ENCODE peak calls at places on chromosomes 3 and 15, in eight cellular contexts. S is RKO; B is activated effector memory CD4-positive, alpha-beta T cell treated with Interleukin-2 at 50 U/mL for 16 hours; Q is uterus; O is activated naive CD4-positive, alpha-beta T cell; U is heart right ventricle; T is neural progenitor cell; Z is dermis microvascular lymphatic vessel endothelial cell. M is an unnamed sample.

GRCh38 chr3:28915711-28916481 is 365.0 kb upstream of the RBMS3 start:
- DNase-seq in Z (peak), O (no peak), B (no peak), Q (no peak), U (no peak), T (peak), S (peak), M (peak)

GRCh38 chr3:190004656-190005055 is 116.0 kb downstream of the P3H2 start:
- DNase-seq in O (no peak), B (no peak), T (no peak), U (no peak), Q (no peak), S (no peak), Z (no peak), M (no peak)

GRCh38 chr15:34620814-34621213 is 37.4 kb upstream of the GOLGA8B start:
- DNase-seq in Z (peak), O (no peak), S (no peak), Q (no peak), T (no peak), B (no peak), U (no peak), M (no peak)

GRCh38 chr3:124773351-124774304 is 43.4 kb downstream of the UMPS start:
- DNase-seq in Z (no peak), U (no peak), T (no peak), B (no peak), S (no peak), Q (no peak), O (no peak), M (no peak)

GRCh38 chr3:194268659-194269487 is 82.3 kb downstream of the CPN2 start:
- DNase-seq in U (no peak), O (no peak), S (no peak), T (no peak), Z (no peak), B (no peak), Q (peak), M (no peak)

GRCh38 chr3:32334675-32335074 is 57.0 kb upstream of the CMTM7 start:
- DNase-seq in B (peak), S (no peak), O (no peak), Z (no peak), T (no peak), U (no peak), Q (no peak), M (no peak)

GRCh38 chr3:108301695-108302404 is 5.5 kb downstream of the HHLA2 start:
- DNase-seq in Q (no peak), S (no peak), T (no peak), U (no peak), B (no peak), O (no peak), Z (no peak), M (no peak)

GRCh38 chr15:45167631-45168205 is 20.0 kb downstream of the SHF start:
- DNase-seq in U (no peak), Q (no peak), O (no peak), B (no peak), Z (no peak), T (no peak), S (no peak), M (no peak)

GRCh38 chr3:64084640-64085039 is 61.3 kb upstream of the PSMD6 start:
- DNase-seq in U (no peak), O (no peak), Z (no peak), Q (no peak), S (peak), T (no peak), B (no peak), M (no peak)

GRCh38 chr3:17643691-17644090 is 98.7 kb downstream of the TBC1D5 start:
- DNase-seq in O (no peak), Q (no peak), Z (no peak), T (no peak), S (no peak), B (no peak), U (no peak), M (no peak)

GRCh38 chr3:56878046-56878445 is 76.3 kb upstream of the ARHGEF3 start:
- DNase-seq in S (no peak), B (no peak), Q (peak), T (no peak), Z (peak), O (no peak), U (no peak), M (no peak)

GRCh38 chr3:138944136-138944658 is 2.7 kb downstream of the FOXL2 start:
- DNase-seq in S (no peak), Z (no peak), B (no peak), T (peak), U (no peak), Q (no peak), O (no peak), M (no peak)

GRCh38 chr3:119331661-119332060 is 37.5 kb downstream of the ARHGAP31 start:
- DNase-seq in S (no peak), T (no peak), U (no peak), Z (no peak), O (no peak), B (no peak), Q (no peak), M (no peak)